ENCODE peak calls at places on chromosomes 1 and 21, in four cellular contexts. One of them, this sample, is unnamed.

GRCh38 chr1:185483647-185484450 is 166.8 kb upstream of the IVNS1ABP start:
- DNase-seq in HepG2: no peak
- DNase-seq in H1: no peak
- DNase-seq in K562: peak
- DNase-seq in this sample: no peak

GRCh38 chr1:153583976-153584375 is 18.3 kb upstream of the S100A2 start:
- DNase-seq in H1: no peak
- DNase-seq in K562: no peak
- DNase-seq in HepG2: no peak
- DNase-seq in this sample: no peak

GRCh38 chr1:183375381-183375780 is 42.8 kb downstream of the NMNAT2 start:
- DNase-seq in K562: no peak
- DNase-seq in H1: no peak
- DNase-seq in HepG2: no peak
- DNase-seq in this sample: no peak

GRCh38 chr21:35503646-35504045 is 454.5 kb upstream of the RUNX1 start:
- DNase-seq in HepG2: no peak
- DNase-seq in H1: no peak
- DNase-seq in K562: no peak
- DNase-seq in this sample: no peak

GRCh38 chr21:34846601-34847112 is 177.9 kb downstream of the CLIC6 start:
- DNase-seq in H1: no peak
- DNase-seq in HepG2: no peak
- DNase-seq in K562: no peak
- DNase-seq in this sample: peak

GRCh38 chr1:53561488-53562115 is 102.4 kb downstream of the DMRTB1 start:
- DNase-seq in HepG2: no peak
- DNase-seq in K562: no peak
- DNase-seq in H1: no peak
- DNase-seq in this sample: no peak

GRCh38 chr1:68174173-68175113 is 57.9 kb downstream of the WLS start:
- DNase-seq in HepG2: no peak
- DNase-seq in K562: no peak
- DNase-seq in H1: no peak
- DNase-seq in this sample: peak

GRCh38 chr21:16837319-16837718 is 675.5 kb upstream of the CXADR start:
- DNase-seq in H1: no peak
- DNase-seq in K562: no peak
- DNase-seq in HepG2: no peak
- DNase-seq in this sample: no peak

GRCh38 chr1:37473431-37474050 is 839 bp upstream of the ZC3H12A start:
- DNase-seq in K562: peak
- DNase-seq in HepG2: no peak
- DNase-seq in H1: no peak
- DNase-seq in this sample: no peak

GRCh38 chr21:45482899-45483821 is 59.1 kb downstream of the SLC19A1 start:
- DNase-seq in HepG2: no peak
- DNase-seq in H1: no peak
- DNase-seq in K562: peak
- DNase-seq in this sample: no peak

GRCh38 chr21:14850394-14850793 is 214.4 kb downstream of the NRIP1 start:
- DNase-seq in H1: no peak
- DNase-seq in HepG2: no peak
- DNase-seq in K562: no peak
- DNase-seq in this sample: no peak

GRCh38 chr1:155892801-155893200 is 18.3 kb downstream of the RIT1 start:
- DNase-seq in HepG2: no peak
- DNase-seq in K562: no peak
- DNase-seq in H1: no peak
- DNase-seq in this sample: peak

GRCh38 chr1:36847761-36848160 is 186.6 kb downstream of the GRIK3 start:
- DNase-seq in K562: no peak
- DNase-seq in HepG2: no peak
- DNase-seq in H1: peak
- DNase-seq in this sample: no peak

GRCh38 chr1:89609781-89610456 is 23.0 kb upstream of the LRRC8C start:
- DNase-seq in H1: no peak
- DNase-seq in HepG2: peak
- DNase-seq in K562: no peak
- DNase-seq in this sample: no peak

GRCh38 chr1:188154196-188154595 is 1325.4 kb downstream of the PLA2G4A start:
- DNase-seq in H1: no peak
- DNase-seq in HepG2: no peak
- DNase-seq in K562: no peak
- DNase-seq in this sample: no peak

GRCh38 chr1:48003741-48004503 is 6.7 kb upstream of the TRABD2B start:
- DNase-seq in HepG2: no peak
- DNase-seq in K562: no peak
- DNase-seq in H1: no peak
- DNase-seq in this sample: no peak

GRCh38 chr1:179754031-179754624 is 11.0 kb downstream of the FAM163A start:
- DNase-seq in HepG2: no peak
- DNase-seq in K562: no peak
- DNase-seq in H1: no peak
- DNase-seq in this sample: no peak

GRCh38 chr1:76073471-76073870 is 1.1 kb upstream of the ST6GALNAC3 start:
- DNase-seq in HepG2: no peak
- DNase-seq in K562: no peak
- DNase-seq in H1: no peak
- DNase-seq in this sample: no peak

GRCh38 chr1:147630447-147630846 is 39.9 kb downstream of the ACP6 start:
- DNase-seq in HepG2: no peak
- DNase-seq in K562: no peak
- DNase-seq in H1: no peak
- DNase-seq in this sample: no peak

GRCh38 chr1:25199876-25200620 is 32.3 kb downstream of the SYF2 start:
- DNase-seq in HepG2: no peak
- DNase-seq in H1: no peak
- DNase-seq in K562: no peak
- DNase-seq in this sample: no peak

GRCh38 chr1:36099681-36100341 is 11.1 kb downstream of the ADPRS start:
- DNase-seq in HepG2: peak
- DNase-seq in H1: peak
- DNase-seq in K562: peak
- DNase-seq in this sample: peak

GRCh38 chr21:41877901-41878830 is 978 bp downstream of the PRDM15 start:
- DNase-seq in HepG2: no peak
- DNase-seq in H1: no peak
- DNase-seq in K562: peak
- DNase-seq in this sample: no peak

GRCh38 chr21:25624511-25624910 is 14.5 kb upstream of the JAM2 start:
- DNase-seq in H1: no peak
- DNase-seq in K562: no peak
- DNase-seq in HepG2: no peak
- DNase-seq in this sample: no peak

GRCh38 chr1:40153073-40153770 is 8.0 kb upstream of the RLF start:
- DNase-seq in K562: peak
- DNase-seq in HepG2: peak
- DNase-seq in H1: no peak
- DNase-seq in this sample: peak

GRCh38 chr1:209696673-209697072 is 8.0 kb upstream of the HSD11B1 start:
- DNase-seq in K562: no peak
- DNase-seq in HepG2: no peak
- DNase-seq in H1: no peak
- DNase-seq in this sample: no peak

GRCh38 chr1:209807509-209807908 is 1.6 kb upstream of the IRF6 start:
- DNase-seq in HepG2: no peak
- DNase-seq in K562: no peak
- DNase-seq in H1: no peak
- DNase-seq in this sample: no peak

GRCh38 chr21:42047821-42048613 is 23.1 kb upstream of the UMODL1 start:
- DNase-seq in HepG2: no peak
- DNase-seq in K562: no peak
- DNase-seq in H1: no peak
- DNase-seq in this sample: no peak

GRCh38 chr1:115469703-115470476 is 131.8 kb upstream of the NGF start:
- DNase-seq in HepG2: peak
- DNase-seq in H1: peak
- DNase-seq in K562: peak
- DNase-seq in this sample: peak

GRCh38 chr1:224637510-224637909 is 21.4 kb downstream of the CNIH3 start:
- DNase-seq in H1: no peak
- DNase-seq in HepG2: no peak
- DNase-seq in K562: no peak
- DNase-seq in this sample: no peak

GRCh38 chr1:23472351-23473036 is 11.5 kb downstream of the ASAP3 start:
- DNase-seq in K562: no peak
- DNase-seq in H1: no peak
- DNase-seq in HepG2: peak
- DNase-seq in this sample: no peak

GRCh38 chr1:23466423-23466989 is 17.5 kb downstream of the ASAP3 start:
- DNase-seq in HepG2: no peak
- DNase-seq in K562: no peak
- DNase-seq in H1: no peak
- DNase-seq in this sample: no peak

GRCh38 chr1:23470282-23471070 is 13.5 kb downstream of the ASAP3 start:
- DNase-seq in H1: no peak
- DNase-seq in HepG2: no peak
- DNase-seq in K562: no peak
- DNase-seq in this sample: no peak

GRCh38 chr1:23471473-23472075 is 12.4 kb downstream of the ASAP3 start:
- DNase-seq in K562: no peak
- DNase-seq in HepG2: no peak
- DNase-seq in H1: no peak
- DNase-seq in this sample: no peak

GRCh38 chr1:23469372-23469982 is 14.5 kb downstream of the ASAP3 start:
- DNase-seq in H1: no peak
- DNase-seq in K562: no peak
- DNase-seq in HepG2: no peak
- DNase-seq in this sample: no peak
- TF ChIP-seq FOSL1 in H1: no peak
- TF ChIP-seq FOSL1 in K562: no peak
- TF ChIP-seq FOSL1 in HepG2: no peak
- TF ChIP-seq FOSL1 in this sample: no peak

GRCh38 chr1:240843798-240844197 is 231.8 kb upstream of the GREM2 start:
- DNase-seq in K562: no peak
- DNase-seq in HepG2: no peak
- DNase-seq in H1: no peak
- DNase-seq in this sample: no peak
- TF ChIP-seq FOSL1 in K562: no peak
- TF ChIP-seq FOSL1 in HepG2: no peak
- TF ChIP-seq FOSL1 in H1: no peak
- TF ChIP-seq FOSL1 in this sample: no peak

GRCh38 chr1:203640117-203640516 is 13.5 kb downstream of the ATP2B4 start:
- DNase-seq in K562: no peak
- DNase-seq in HepG2: no peak
- DNase-seq in H1: no peak
- DNase-seq in this sample: no peak

GRCh38 chr1:203636306-203636705 is 9.7 kb downstream of the ATP2B4 start:
- DNase-seq in H1: no peak
- DNase-seq in HepG2: no peak
- DNase-seq in K562: no peak
- DNase-seq in this sample: no peak

GRCh38 chr1:203640723-203641523 is 14.3 kb downstream of the ATP2B4 start:
- DNase-seq in K562: peak
- DNase-seq in HepG2: no peak
- DNase-seq in H1: no peak
- DNase-seq in this sample: no peak

GRCh38 chr1:203638914-203639313 is 12.3 kb downstream of the ATP2B4 start:
- DNase-seq in H1: no peak
- DNase-seq in K562: peak
- DNase-seq in HepG2: no peak
- DNase-seq in this sample: no peak

GRCh38 chr1:203638076-203638475 is 11.4 kb downstream of the ATP2B4 start:
- DNase-seq in H1: no peak
- DNase-seq in K562: no peak
- DNase-seq in HepG2: no peak
- DNase-seq in this sample: no peak
- TF ChIP-seq FOSL1 in H1: no peak
- TF ChIP-seq FOSL1 in K562: no peak
- TF ChIP-seq FOSL1 in HepG2: no peak
- TF ChIP-seq FOSL1 in this sample: no peak

DNA sequence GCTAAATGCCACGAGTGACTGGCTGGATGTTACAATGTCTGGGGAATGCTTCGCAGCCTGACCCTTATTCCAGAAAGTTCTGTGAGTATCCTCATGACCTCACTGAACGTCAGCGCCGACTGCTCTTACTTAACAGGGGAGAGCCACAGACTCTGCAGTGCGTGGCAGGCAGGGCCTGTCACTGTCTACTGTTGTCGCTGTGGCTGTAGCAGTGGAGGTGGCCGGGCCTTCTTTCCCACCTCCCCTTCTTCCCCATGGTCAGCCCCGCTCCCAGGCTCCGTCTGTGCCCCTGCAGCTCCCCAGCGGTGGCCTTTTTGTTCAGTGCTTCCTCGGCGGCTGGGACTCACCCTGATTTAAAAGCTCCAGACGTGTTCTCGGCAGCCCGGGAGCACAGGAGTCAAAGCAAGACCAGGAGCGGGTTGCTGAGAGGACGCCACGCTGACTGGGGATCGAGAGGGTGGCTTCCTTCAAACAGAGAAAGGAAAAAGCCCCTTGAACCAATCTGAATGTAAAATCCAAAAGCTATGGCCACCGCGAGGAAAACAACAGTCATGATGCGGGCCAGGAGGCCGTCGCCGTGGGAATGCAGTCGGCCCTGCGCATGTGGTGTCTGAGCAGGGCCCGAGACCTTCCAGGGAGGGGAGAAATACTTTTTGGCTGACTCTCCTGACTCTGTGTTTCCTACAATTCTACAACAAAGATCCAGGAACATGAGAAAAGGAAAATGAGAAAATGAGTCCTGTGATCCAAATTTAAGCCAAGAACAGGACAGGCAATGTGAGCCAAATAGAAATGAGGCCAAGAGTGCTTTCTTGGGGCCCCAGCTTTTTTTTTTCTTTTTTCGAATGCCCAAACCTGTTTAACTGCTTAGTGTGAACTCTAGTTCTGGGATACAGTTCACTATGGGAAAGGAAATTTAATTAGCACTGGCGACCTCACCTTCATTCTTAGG is 52.5 kb upstream of the TARBP1 start:
- DNase-seq in H1: no peak
- DNase-seq in K562: no peak
- DNase-seq in HepG2: no peak
- DNase-seq in this sample: no peak
- TF ChIP-seq FOSL1 in H1: no peak
- TF ChIP-seq FOSL1 in K562: no peak
- TF ChIP-seq FOSL1 in HepG2: no peak
- TF ChIP-seq FOSL1 in this sample: no peak

GRCh38 chr1:7299329-7299799 is 471.7 kb upstream of the VAMP3 start:
- DNase-seq in K562: no peak
- DNase-seq in HepG2: no peak
- DNase-seq in H1: peak
- DNase-seq in this sample: peak
- TF ChIP-seq FOSL1 in K562: no peak
- TF ChIP-seq FOSL1 in HepG2: no peak
- TF ChIP-seq FOSL1 in H1: no peak
- TF ChIP-seq FOSL1 in this sample: peak